ENCODE peak calls at places on chromosomes 6 and 20, in seven cellular contexts. P is OCI-LY7, X is pancreas, H is suprapubic skin, V is aorta, N is upper lobe of right lung, I is thoracic aorta. G is an unnamed sample.
A peak's percentile ranks its signal among the peaks of the same experiment; 100 is the strongest.

GRCh38 chr6:193773-194310 is 98.4 kb upstream of the DUSP22 start:
- DNase-seq in N (no peak), X (no peak), H (peak; percentile 12), I (no peak), P (peak; percentile 72), V (no peak), G (peak; percentile 29)

GRCh38 chr6:122381494-122382083 is 17.9 kb upstream of the HSF2 start:
- DNase-seq in N (no peak), H (no peak), X (no peak), P (peak; percentile 67), I (no peak), V (peak; percentile 55), G (peak; percentile 67)

GRCh38 chr20:57089701-57090144 is 176.7 kb downstream of the BMP7 start:
- DNase-seq in H (peak; percentile 88), N (peak; percentile 88), P (peak; percentile 80), I (no peak), X (peak; percentile 89), V (peak; percentile 60), G (peak; percentile 61)

GRCh38 chr6:66605971-66606370 is 898.9 kb upstream of the EYS start:
- DNase-seq in V (no peak), I (no peak), X (no peak), N (no peak), H (no peak), P (no peak), G (no peak)

GRCh38 chr20:21101453-21102251 is 4.5 kb downstream of the LINC00237 start:
- DNase-seq in N (peak; percentile 65), H (no peak), I (no peak), V (no peak), X (peak; percentile 77), P (no peak), G (peak; percentile 55)

GRCh38 chr6:3801960-3802359 is 47.2 kb upstream of the FAM50B start:
- DNase-seq in X (no peak), V (no peak), P (no peak), H (no peak), I (no peak), N (no peak), G (no peak)

GRCh38 chr6:165049362-165049761 is 260.0 kb downstream of the C6orf118 start:
- DNase-seq in V (no peak), X (no peak), N (no peak), I (no peak), H (no peak), P (peak; percentile 40), G (no peak)

GRCh38 chr20:62805365-62805710 is 703 bp downstream of the OGFR start:
- DNase-seq in X (no peak), P (peak; percentile 63), V (no peak), N (no peak), I (no peak), H (no peak), G (peak; percentile 22)

DNA sequence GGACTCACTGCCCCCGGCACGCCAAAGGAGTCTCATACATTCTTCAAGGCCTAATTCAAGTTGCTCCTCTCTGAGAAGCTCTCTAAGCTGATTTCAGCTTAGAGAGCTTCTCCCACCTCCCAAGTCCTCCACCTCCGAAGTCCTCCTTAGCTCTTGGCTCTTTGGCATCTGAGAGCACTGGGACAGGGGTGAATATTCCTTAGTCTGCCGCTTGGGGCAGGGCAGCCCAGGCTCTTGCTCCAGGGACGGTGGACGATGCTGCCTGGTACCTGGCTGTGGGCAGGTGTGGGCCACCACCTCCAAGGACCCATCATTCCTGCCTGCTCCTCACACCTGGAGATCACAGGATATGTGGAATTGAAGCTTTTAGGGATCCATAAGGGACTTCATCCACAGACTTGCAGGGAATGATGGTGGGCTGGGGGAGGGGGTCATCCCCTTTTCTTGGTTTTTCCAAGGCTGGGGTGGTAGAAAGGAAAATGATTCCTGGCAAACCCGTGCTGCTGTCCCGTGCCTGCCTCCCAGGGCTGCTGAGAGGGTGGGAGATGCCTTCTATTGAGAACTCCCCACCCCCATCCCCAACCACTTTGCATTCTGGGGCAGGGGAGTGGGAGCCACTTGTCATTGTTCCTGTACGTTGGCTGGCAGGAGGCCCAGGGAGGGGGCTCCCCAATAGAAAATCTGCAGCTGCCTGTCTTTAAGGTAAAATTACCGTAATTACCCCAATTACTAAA is 57.4 kb downstream of the ARHGAP40 start:
- DNase-seq in N (no peak), H (no peak), P (peak; percentile 53), I (no peak), V (no peak), X (no peak), G (no peak)
- H3K4me1 ChIP-seq in N (no peaks in the 10 kb centered on the region), H (no peaks in the 10 kb centered on the region), P (no peaks in the 10 kb centered on the region), I (no peaks in the 10 kb centered on the region), V (no peaks in the 10 kb centered on the region), X (no peaks in the 10 kb centered on the region), G (no peaks in the 10 kb centered on the region)

DNA sequence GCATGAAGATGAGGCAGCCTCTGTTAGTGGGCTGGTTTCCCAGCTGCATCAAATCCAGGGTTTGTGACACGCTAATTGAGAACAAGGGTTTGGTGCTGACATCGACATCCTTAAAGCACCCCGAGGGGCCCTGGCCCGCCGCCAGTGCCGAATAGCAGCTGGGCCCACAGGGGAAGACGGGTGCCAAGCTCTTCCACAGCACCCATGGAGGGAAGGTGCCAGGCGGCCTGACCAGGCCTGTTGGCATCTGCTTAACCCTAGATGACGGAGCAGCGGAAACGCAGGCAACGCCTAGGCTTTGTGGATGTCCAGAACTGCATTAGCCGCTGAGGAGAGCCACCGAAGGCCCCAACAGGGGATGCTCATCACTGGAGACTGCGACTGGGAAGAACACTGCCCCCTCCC is 16.0 kb downstream of the UQCC2 start:
- DNase-seq in V (no peak), P (no peak), H (no peak), X (peak; percentile 55), N (no peak), I (no peak), G (no peak)
- H3K4me1 ChIP-seq in V (no peaks in the 10 kb centered on the region), P (peaks cover 31% of the 10 kb centered on the region), H (peaks cover 80% of the 10 kb centered on the region), X (no peaks in the 10 kb centered on the region), N (peaks cover 61% of the 10 kb centered on the region), I (peaks cover 4% of the 10 kb centered on the region), G (peaks cover 68% of the 10 kb centered on the region)

DNA sequence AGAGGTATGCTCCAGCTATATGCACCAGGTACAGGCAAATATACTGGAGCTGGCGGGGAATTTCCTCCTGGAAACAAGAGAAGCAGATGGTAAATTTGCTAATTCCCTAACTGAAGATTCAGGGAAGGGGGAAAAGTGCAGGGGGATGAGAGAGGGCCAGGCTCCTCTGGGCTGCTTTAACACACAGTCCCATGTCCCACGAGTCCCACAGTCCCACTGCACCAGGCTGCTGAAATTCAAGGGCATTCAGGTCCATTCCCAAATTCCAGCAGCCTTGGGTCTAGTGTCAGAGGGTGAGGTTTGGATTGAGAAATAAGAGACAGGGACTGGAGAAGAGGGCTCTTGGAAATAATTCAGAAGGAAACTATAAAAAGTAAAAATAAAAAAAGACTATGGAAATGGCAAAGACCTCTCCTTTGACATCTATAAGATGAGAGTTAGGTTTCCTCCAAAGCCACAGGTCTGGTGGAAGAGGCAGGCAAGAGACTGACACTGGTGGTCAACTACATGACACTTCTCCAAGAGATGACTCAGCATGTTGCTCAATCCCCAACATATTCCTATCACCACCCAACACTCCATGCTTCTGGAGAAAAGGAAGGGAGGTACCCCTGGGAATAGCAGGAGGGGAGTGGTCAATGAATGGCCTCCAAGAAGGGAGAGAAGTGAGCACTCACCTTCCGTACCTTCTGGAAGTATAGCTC is 69.2 kb downstream of the TRAM2 start:
- DNase-seq in X (no peak), H (no peak), V (no peak), I (no peak), P (no peak), N (no peak), G (no peak)
- H3K4me1 ChIP-seq in X (peaks cover 12% of the 10 kb centered on the region), H (peaks cover 53% of the 10 kb centered on the region), V (peaks cover 11% of the 10 kb centered on the region), I (peaks cover 47% of the 10 kb centered on the region), P (peaks cover 20% of the 10 kb centered on the region), N (peaks cover 37% of the 10 kb centered on the region), G (no peaks in the 10 kb centered on the region)

GRCh38 chr6:21752054-21752811 is 158.7 kb downstream of the SOX4 start:
- DNase-seq in N (no peak), X (no peak), I (no peak), P (no peak), V (no peak), H (no peak), G (no peak)
- H3K4me1 ChIP-seq in N (peaks cover 14% of the 10 kb centered on the region), X (no peaks in the 10 kb centered on the region), I (peaks cover 18% of the 10 kb centered on the region), P (no peaks in the 10 kb centered on the region), V (no peaks in the 10 kb centered on the region), H (no peaks in the 10 kb centered on the region), G (no peaks in the 10 kb centered on the region)

GRCh38 chr6:42046491-42047219 is 3.7 kb upstream of the TAF8 start:
- DNase-seq in P (peak; percentile 21), H (no peak), I (no peak), N (peak; percentile 55), X (no peak), V (no peak), G (no peak)
- H3K4me1 ChIP-seq in P (peaks cover 75% of the 10 kb centered on the region), H (peaks cover 79% of the 10 kb centered on the region), I (peaks cover 33% of the 10 kb centered on the region), N (peaks cover 76% of the 10 kb centered on the region), X (peaks cover 40% of the 10 kb centered on the region), V (no peaks in the 10 kb centered on the region), G (peaks cover 57% of the 10 kb centered on the region)